ENCODE peak calls at places on chromosomes 3 and 15, in ten cellular contexts. D, R, U, F, Y, K, S, V, B and H are unnamed samples.

GRCh38 chr15:89874926-89875564 is 18.7 kb downstream of the AP3S2 start:
- DNase-seq in K (peak), B (peak), V (peak), F (peak), U (peak), S (peak), Y (peak), R (peak), D (peak), H (peak)

GRCh38 chr3:70120360-70120966 is 120.9 kb downstream of the SAMMSON start:
- DNase-seq in S (peak), D (peak), R (peak), F (peak), Y (no peak), B (peak), V (peak), K (peak), U (peak), H (peak)

GRCh38 chr3:115913069-115913686 is 289.9 kb downstream of the GAP43 start:
- DNase-seq in U (no peak), K (peak), Y (no peak), F (no peak), R (no peak), D (no peak), B (no peak), V (no peak), S (no peak), H (no peak)

GRCh38 chr3:58073315-58074125 is 65.3 kb downstream of the FLNB start:
- DNase-seq in D (peak), Y (no peak), S (no peak), B (no peak), F (no peak), K (peak), R (no peak), V (no peak), U (no peak), H (no peak)

GRCh38 chr3:115068799-115069198 is 78.3 kb downstream of the ZBTB20 start:
- DNase-seq in Y (no peak), S (no peak), K (peak), R (no peak), B (no peak), V (no peak), U (no peak), D (no peak), F (no peak), H (no peak)

GRCh38 chr3:179146911-179147570 is 1.1 kb upstream of the PIK3CA start:
- DNase-seq in D (no peak), U (peak), F (peak), Y (peak), S (peak), V (peak), B (peak), R (no peak), K (peak), H (no peak)

GRCh38 chr3:46508850-46509591 is 11.2 kb downstream of the RTP3 start:
- DNase-seq in R (no peak), U (no peak), D (no peak), V (no peak), Y (no peak), K (no peak), F (no peak), B (no peak), S (no peak), H (no peak)

GRCh38 chr3:72233571-72233970 is 448.6 kb upstream of the PROK2 start:
- DNase-seq in Y (no peak), S (no peak), F (no peak), K (no peak), V (no peak), D (no peak), R (no peak), B (no peak), U (no peak), H (no peak)

GRCh38 chr3:48743773-48744172 is 26.8 kb upstream of the IP6K2 start:
- DNase-seq in S (no peak), V (no peak), U (no peak), B (no peak), K (peak), D (no peak), Y (no peak), R (no peak), F (no peak), H (no peak)

GRCh38 chr3:195257454-195258448 is 13.2 kb downstream of the XXYLT1 start:
- DNase-seq in D (peak), Y (no peak), F (no peak), V (no peak), U (no peak), B (no peak), R (no peak), S (no peak), K (peak), H (no peak)

GRCh38 chr15:40358492-40359353 is 704 bp downstream of the DISP2 start:
- DNase-seq in U (peak), V (no peak), R (peak), D (no peak), B (no peak), Y (peak), S (no peak), F (peak), K (no peak), H (no peak)

GRCh38 chr3:124230928-124231456 is 239.1 kb upstream of the ROPN1 start:
- DNase-seq in S (no peak), B (no peak), K (no peak), F (no peak), R (no peak), U (no peak), Y (no peak), D (no peak), V (no peak), H (no peak)

GRCh38 chr3:126136428-126137220 is 43.8 kb downstream of the ALDH1L1 start:
- DNase-seq in Y (no peak), F (no peak), U (no peak), S (no peak), R (no peak), B (no peak), D (peak), V (no peak), K (no peak), H (no peak)

GRCh38 chr3:71454513-71455423 is 128.8 kb downstream of the FOXP1 start:
- DNase-seq in R (no peak), K (no peak), S (no peak), V (no peak), F (no peak), Y (no peak), U (no peak), D (no peak), B (peak), H (no peak)

GRCh38 chr15:94793641-94794040 is 562.3 kb downstream of the MCTP2 start:
- DNase-seq in B (no peak), V (no peak), K (no peak), Y (no peak), S (peak), U (peak), F (no peak), D (no peak), R (no peak), H (no peak)

GRCh38 chr15:65460948-65461347 is 38.2 kb upstream of the IGDCC4 start:
- DNase-seq in U (peak), F (peak), K (peak), R (no peak), V (no peak), S (peak), D (no peak), B (no peak), Y (no peak), H (no peak)

GRCh38 chr3:4765212-4765611 is 214.0 kb upstream of the BHLHE40 start:
- DNase-seq in S (no peak), R (no peak), D (no peak), U (peak), B (no peak), F (no peak), Y (no peak), V (no peak), K (no peak), H (no peak)

GRCh38 chr3:27633224-27633545 is 88.9 kb downstream of the EOMES start:
- DNase-seq in B (no peak), K (peak), D (no peak), V (no peak), Y (no peak), R (peak), F (no peak), S (no peak), U (peak), H (no peak)

GRCh38 chr3:185270262-185270955 is 16.6 kb upstream of the EHHADH start:
- DNase-seq in K (peak), R (no peak), D (no peak), S (peak), U (peak), Y (peak), B (no peak), V (peak), F (no peak), H (no peak)

GRCh38 chr3:81931852-81932251 is 170.4 kb upstream of the GBE1 start:
- DNase-seq in Y (no peak), K (no peak), F (no peak), R (no peak), U (peak), S (no peak), B (no peak), V (no peak), D (no peak), H (no peak)

GRCh38 chr3:55955891-55956477 is 468.9 kb upstream of the WNT5A start:
- DNase-seq in F (no peak), Y (no peak), R (no peak), D (no peak), K (peak), S (no peak), B (no peak), U (no peak), V (no peak), H (no peak)

GRCh38 chr3:117628896-117629295 is 919.3 kb downstream of the TUSC7 start:
- DNase-seq in Y (no peak), D (peak), R (no peak), K (peak), B (no peak), F (no peak), S (no peak), U (no peak), V (no peak), H (no peak)

GRCh38 chr15:78374436-78375393 is 34.6 kb downstream of the CRABP1 start:
- DNase-seq in B (no peak), V (no peak), U (peak), R (no peak), Y (no peak), D (no peak), F (no peak), S (peak), K (no peak), H (no peak)

GRCh38 chr3:184259878-184260570 is 1.3 kb downstream of the CAMK2N2 start:
- DNase-seq in V (peak), S (peak), B (peak), F (no peak), R (peak), U (peak), D (no peak), Y (no peak), K (peak), H (no peak)

GRCh38 chr3:114758828-114759709 is 388.0 kb downstream of the ZBTB20 start:
- DNase-seq in K (peak), D (no peak), F (no peak), Y (no peak), U (peak), B (no peak), V (no peak), S (peak), R (no peak), H (no peak)

GRCh38 chr3:64443553-64444331 is 218.5 kb upstream of the PRICKLE2 start:
- DNase-seq in U (peak), Y (no peak), K (peak), D (no peak), R (no peak), S (no peak), B (no peak), F (no peak), V (no peak), H (no peak)

GRCh38 chr3:193830791-193831191 is 237.8 kb downstream of the OPA1 start:
- DNase-seq in B (no peak), V (no peak), D (no peak), Y (peak), R (no peak), F (no peak), S (peak), U (no peak), K (no peak), H (no peak)

GRCh38 chr3:50304601-50305000 is 1.2 kb upstream of the HYAL1 start:
- DNase-seq in D (no peak), Y (no peak), S (peak), B (no peak), F (no peak), U (no peak), K (no peak), V (no peak), R (no peak), H (no peak)

GRCh38 chr3:143120716-143121239 is 1.2 kb downstream of the CHST2 start:
- DNase-seq in U (peak), K (peak), D (no peak), Y (no peak), S (peak), R (peak), B (peak), F (peak), V (peak), H (no peak)

GRCh38 chr3:43995078-43995928 is 246.4 kb upstream of the TOPAZ1 start:
- DNase-seq in D (no peak), Y (no peak), F (no peak), S (peak), U (peak), K (peak), B (peak), R (no peak), V (peak), H (peak)

GRCh38 chr15:95105229-95105628 is 873.9 kb downstream of the MCTP2 start:
- DNase-seq in S (peak), V (no peak), Y (no peak), D (no peak), U (peak), B (no peak), K (peak), R (no peak), F (no peak), H (no peak)